ENCODE peak calls at places on chromosomes 11 and 22, in five cellular contexts. K, P, O, Q and U are unnamed samples.

GRCh38 chr11:13316528-13316961 is 39.0 kb downstream of the BMAL1 start:
- DNase-seq in K (peak), P (no peak), O (peak), Q (no peak), U (peak)

GRCh38 chr22:27204817-27205216 is 547.4 kb downstream of the MIAT start:
- DNase-seq in K (no peak), P (no peak), O (no peak), Q (no peak), U (no peak)

GRCh38 chr11:34654491-34655334 is 33.8 kb downstream of the EHF start:
- DNase-seq in K (peak), P (no peak), O (peak), Q (peak), U (peak)

GRCh38 chr11:15993360-15993759 is 363.0 kb downstream of the SOX6 start:
- DNase-seq in K (no peak), P (no peak), O (no peak), Q (no peak), U (no peak)

GRCh38 chr11:17967661-17968060 is 45.2 kb downstream of the SERGEF start:
- DNase-seq in K (no peak), P (no peak), O (no peak), Q (no peak), U (no peak)

GRCh38 chr11:68403424-68403823 is 57.1 kb upstream of the PPP6R3 start:
- DNase-seq in K (no peak), P (no peak), O (no peak), Q (no peak), U (no peak)

GRCh38 chr11:71502026-71502425 is 25.0 kb upstream of the KRTAP5-7 start:
- DNase-seq in K (no peak), P (no peak), O (no peak), Q (no peak), U (no peak)

GRCh38 chr11:102467080-102467708 is 14.6 kb upstream of the TMEM123 start:
- DNase-seq in K (no peak), P (no peak), O (peak), Q (no peak), U (peak)

GRCh38 chr22:21876486-21877176 is 9.2 kb upstream of the MAPK1 start:
- DNase-seq in K (peak), P (no peak), O (no peak), Q (no peak), U (no peak)

GRCh38 chr11:61613051-61613450 is 32.2 kb upstream of the SYT7 start:
- DNase-seq in K (no peak), P (no peak), O (no peak), Q (no peak), U (no peak)

GRCh38 chr22:42994276-42994916 is 20.6 kb downstream of the PACSIN2 start:
- DNase-seq in K (no peak), P (no peak), O (no peak), Q (no peak), U (no peak)

GRCh38 chr11:42311504-42311903 is 852.1 kb upstream of the LRRC4C start:
- DNase-seq in K (peak), P (no peak), O (no peak), Q (no peak), U (no peak)

GRCh38 chr11:60788401-60789110 is 3.4 kb downstream of the MS4A10 start:
- DNase-seq in K (peak), P (no peak), O (no peak), Q (no peak), U (no peak)

GRCh38 chr22:48382197-48382596 is 1445.5 kb downstream of the BRD1 start:
- DNase-seq in K (no peak), P (no peak), O (no peak), Q (no peak), U (no peak)

GRCh38 chr22:48393041-48393370 is 1434.7 kb downstream of the BRD1 start:
- DNase-seq in K (no peak), P (no peak), O (no peak), Q (peak), U (no peak)

GRCh38 chr22:38415561-38416321 is 39.3 kb downstream of the KCNJ4 start:
- DNase-seq in K (no peak), P (peak), O (no peak), Q (no peak), U (no peak)

GRCh38 chr11:90840071-90840470 is 617.2 kb upstream of the CHORDC1 start:
- DNase-seq in K (no peak), P (no peak), O (peak), Q (no peak), U (peak)

GRCh38 chr11:3080104-3080503 is 22.9 kb upstream of the CARS1 start:
- DNase-seq in K (peak), P (no peak), O (peak), Q (no peak), U (no peak)

GRCh38 chr11:33967451-33967850 is 75.6 kb upstream of the LMO2 start:
- DNase-seq in K (no peak), P (no peak), O (no peak), Q (no peak), U (no peak)

GRCh38 chr11:10605941-10606381 is 37.5 kb upstream of the LYVE1 start:
- DNase-seq in K (peak), P (peak), O (peak), Q (peak), U (peak)

GRCh38 chr11:78689558-78690153 is 115.0 kb upstream of the NARS2 start:
- DNase-seq in K (no peak), P (no peak), O (no peak), Q (no peak), U (no peak)

GRCh38 chr11:27459191-27459590 is 13.4 kb downstream of the LGR4 start:
- DNase-seq in K (no peak), P (no peak), O (no peak), Q (no peak), U (no peak)

GRCh38 chr11:65592840-65593517 is 2.6 kb downstream of the KCNK7 start:
- DNase-seq in K (no peak), P (no peak), O (peak), Q (no peak), U (peak)

GRCh38 chr11:70524096-70524922 is 126.0 kb downstream of the CTTN start:
- DNase-seq in K (peak), P (no peak), O (no peak), Q (no peak), U (no peak)

GRCh38 chr11:46380340-46381045 is 976 bp upstream of the MDK start:
- DNase-seq in K (peak), P (peak), O (no peak), Q (peak), U (no peak)

GRCh38 chr11:95788921-95789505 is 569 bp downstream of the FAM76B start:
- DNase-seq in K (peak), P (peak), O (peak), Q (no peak), U (peak)

GRCh38 chr22:20807315-20807752 is 33.4 kb downstream of the SERPIND1 start:
- DNase-seq in K (peak), P (no peak), O (peak), Q (no peak), U (peak)

GRCh38 chr11:293852-294661 is 5.1 kb downstream of the PGGHG start:
- DNase-seq in K (no peak), P (no peak), O (no peak), Q (no peak), U (no peak)

GRCh38 chr22:40107244-40107643 is 70.5 kb upstream of the TNRC6B start:
- DNase-seq in K (no peak), P (no peak), O (no peak), Q (no peak), U (no peak)

GRCh38 chr22:26045855-26046254 is 123.4 kb upstream of the SEZ6L start:
- DNase-seq in K (no peak), P (no peak), O (no peak), Q (no peak), U (no peak)

GRCh38 chr11:84990141-84990540 is 637.0 kb downstream of the DLG2 start:
- DNase-seq in K (no peak), P (no peak), O (no peak), Q (no peak), U (no peak)

GRCh38 chr11:84993386-84993785 is 633.8 kb downstream of the DLG2 start:
- DNase-seq in K (no peak), P (no peak), O (peak), Q (no peak), U (peak)
- TF ChIP-seq CTCF in K (no peak), P (no peak), O (peak), Q (no peak), U (peak)

GRCh38 chr22:33054276-33054675 is 3.9 kb downstream of the SYN3 start:
- DNase-seq in K (no peak), P (no peak), O (no peak), Q (no peak), U (no peak)

GRCh38 chr22:33053323-33053722 is 4.9 kb downstream of the SYN3 start:
- DNase-seq in K (no peak), P (no peak), O (no peak), Q (no peak), U (no peak)

GRCh38 chr22:33056108-33056507 is 2.1 kb downstream of the SYN3 start:
- DNase-seq in K (no peak), P (no peak), O (no peak), Q (no peak), U (no peak)

GRCh38 chr22:33062402-33062801 is 4.2 kb upstream of the SYN3 start:
- DNase-seq in K (no peak), P (no peak), O (no peak), Q (no peak), U (no peak)

GRCh38 chr22:33057363-33057995 is 702 bp downstream of the SYN3 start:
- DNase-seq in K (no peak), P (no peak), O (no peak), Q (no peak), U (no peak)
- H3K4me3 ChIP-seq in K (peak), P (no peak), O (no peak), Q (peak), U (no peak)

DNA sequence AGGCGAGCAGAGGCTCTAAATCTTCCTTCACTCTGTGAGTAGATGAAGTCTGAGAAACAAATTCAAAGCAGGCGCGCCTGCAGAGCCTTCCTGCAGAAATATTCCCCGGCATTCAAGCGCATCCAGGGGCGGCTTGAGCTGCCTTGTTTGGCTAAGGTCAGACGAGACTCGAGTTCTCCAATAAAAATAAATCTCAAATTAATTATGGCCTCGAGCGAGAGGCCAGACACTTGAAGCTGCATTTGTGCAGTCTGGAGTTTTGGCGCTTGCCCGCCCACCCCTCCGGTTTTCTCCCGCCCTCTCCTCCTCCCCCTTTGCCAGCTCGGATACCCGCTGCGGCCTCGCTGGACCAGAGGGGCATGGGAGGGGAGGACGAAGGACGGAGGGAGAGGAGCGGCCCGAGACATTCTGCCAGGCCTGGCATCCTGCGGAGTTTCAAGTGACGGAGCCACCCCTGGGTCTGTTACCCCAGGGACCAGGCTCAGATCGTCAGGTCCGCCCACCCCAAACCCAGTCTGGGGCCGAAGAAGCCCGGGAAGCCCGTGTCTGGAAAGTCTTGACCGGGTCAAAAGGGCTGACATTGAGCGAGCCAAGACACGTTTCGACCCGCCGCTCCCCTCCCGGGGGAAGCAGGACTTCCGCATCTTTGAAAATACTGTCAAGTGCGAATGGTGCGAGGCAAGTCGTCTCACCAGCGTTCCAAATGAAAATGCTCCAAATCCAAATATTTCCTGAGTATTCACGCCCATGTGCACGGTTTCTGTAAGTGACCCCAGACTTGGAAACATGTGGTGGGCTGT is 3.7 kb upstream of the FLI1 start:
- DNase-seq in K (peak), P (peak), O (no peak), Q (no peak), U (no peak)
- TF ChIP-seq CTCF in K (no peak), P (no peak), O (no peak), Q (no peak), U (no peak)

GRCh38 chr11:86196291-86196690 is 48.3 kb upstream of the EED start:
- DNase-seq in K (no peak), P (no peak), O (no peak), Q (no peak), U (no peak)

GRCh38 chr11:86193297-86194095 is 51.1 kb upstream of the EED start:
- DNase-seq in K (peak), P (peak), O (peak), Q (peak), U (peak)

GRCh38 chr11:86194998-86195397 is 49.6 kb upstream of the EED start:
- DNase-seq in K (no peak), P (no peak), O (no peak), Q (no peak), U (no peak)

GRCh38 chr11:86191874-86192273 is 52.7 kb upstream of the EED start:
- DNase-seq in K (no peak), P (no peak), O (no peak), Q (no peak), U (no peak)

DNA sequence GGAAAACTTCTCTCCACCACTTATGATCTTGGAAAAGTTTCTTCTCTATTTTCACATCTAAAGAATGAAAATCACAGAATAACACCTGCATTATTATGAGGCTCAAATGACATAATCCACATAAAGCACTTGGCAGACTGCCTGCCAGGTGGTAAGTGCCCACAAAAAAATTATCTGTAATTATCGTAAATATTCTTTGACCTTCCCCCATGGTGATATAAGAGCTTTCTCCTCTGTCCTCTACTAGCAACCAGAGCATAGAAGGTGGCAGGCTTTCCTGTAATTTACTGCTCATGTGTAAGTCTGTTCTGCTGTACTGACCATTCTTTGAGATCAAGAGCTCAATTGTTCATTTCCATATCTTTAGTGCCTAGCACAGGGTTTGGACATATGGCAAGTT is 51.7 kb upstream of the EED start:
- DNase-seq in K (no peak), P (no peak), O (no peak), Q (no peak), U (no peak)
- H3K4me3 ChIP-seq in K (no peak), P (no peak), O (no peak), Q (no peak), U (no peak)

GRCh38 chr22:16936625-16937024 is 71.4 kb downstream of the GAB4 start:
- DNase-seq in K (no peak), P (no peak), O (no peak), Q (no peak), U (no peak)
- TF ChIP-seq CTCF in K (no peak), P (no peak), O (no peak), Q (no peak), U (no peak)

GRCh38 chr22:36363378-36363931 is 24.3 kb downstream of the MYH9 start:
- DNase-seq in K (no peak), P (no peak), O (no peak), Q (no peak), U (no peak)
- H3K4me3 ChIP-seq in K (no peak), P (no peak), O (no peak), Q (no peak), U (no peak)

GRCh38 chr11:19578871-19579270 is 133.8 kb upstream of the NAV2 start:
- DNase-seq in K (no peak), P (no peak), O (no peak), Q (no peak), U (no peak)
- TF ChIP-seq CTCF in K (no peak), P (no peak), O (no peak), Q (no peak), U (no peak)